ENCODE peak calls at places on chromosomes 3 and 15, in four cellular contexts. N, J, F and I are unnamed samples.
A peak's percentile ranks its signal among the peaks of the same experiment; 100 is the strongest.

GRCh38 chr3:95319921-95320494 is 1257.1 kb downstream of the NSUN3 start:
- DNase-seq in N (no peak), J (no peak), F (no peak), I (no peak)

GRCh38 chr15:70741107-70741511 is 22.2 kb downstream of the UACA start:
- DNase-seq in N (peak; percentile 96), J (no peak), F (peak; percentile 84), I (no peak)

GRCh38 chr3:135944831-135945230 is 20.7 kb upstream of the PPP2R3A start:
- DNase-seq in N (no peak), J (no peak), F (no peak), I (no peak)

GRCh38 chr3:177122183-177122856 is 75.0 kb downstream of the TBL1XR1 start:
- DNase-seq in N (no peak), J (no peak), F (no peak), I (no peak)

GRCh38 chr15:44075535-44075934 is 119.5 kb downstream of the FRMD5 start:
- DNase-seq in N (peak; percentile 50), J (no peak), F (no peak), I (no peak)

GRCh38 chr3:194132465-194133358 is 3.2 kb upstream of the HES1 start:
- DNase-seq in N (peak; percentile 16), J (no peak), F (no peak), I (no peak)

GRCh38 chr3:140277886-140278285 is 342.9 kb downstream of the CLSTN2 start:
- DNase-seq in N (no peak), J (no peak), F (no peak), I (no peak)

GRCh38 chr15:40146037-40146436 is 14.8 kb upstream of the BUB1B start:
- DNase-seq in N (peak; percentile 14), J (no peak), F (peak; percentile 36), I (no peak)

GRCh38 chr15:60297047-60297446 is 100.7 kb downstream of the ANXA2 start:
- DNase-seq in N (no peak), J (no peak), F (no peak), I (no peak)

GRCh38 chr3:12139111-12139511 is 19.6 kb downstream of the TIMP4 start:
- DNase-seq in N (peak; percentile 86), J (no peak), F (no peak), I (no peak)

GRCh38 chr15:71136159-71137137 is 21.2 kb downstream of the THSD4 start:
- DNase-seq in N (peak; percentile 93), J (no peak), F (peak; percentile 59), I (no peak)

GRCh38 chr3:29494305-29495036 is 213.6 kb downstream of the RBMS3 start:
- DNase-seq in N (peak; percentile 57), J (no peak), F (no peak), I (no peak)

GRCh38 chr3:1082024-1082633 is 10.7 kb upstream of the CNTN6 start:
- DNase-seq in N (peak; percentile 48), J (no peak), F (no peak), I (no peak)

GRCh38 chr15:43441316-43441715 is 51.6 kb downstream of the TP53BP1 start:
- DNase-seq in N (peak; percentile 59), J (peak; percentile 59), F (no peak), I (no peak)

GRCh38 chr3:13494463-13495350 is 14.6 kb downstream of the HDAC11 start:
- DNase-seq in N (peak; percentile 50), J (peak; percentile 17), F (no peak), I (no peak)

GRCh38 chr3:146157325-146158060 is 3.5 kb downstream of the PLOD2 start:
- DNase-seq in N (no peak), J (no peak), F (no peak), I (no peak)

GRCh38 chr3:158801200-158801599 is 654 bp upstream of the MFSD1 start:
- DNase-seq in N (peak; percentile 34), J (peak; percentile 9), F (no peak), I (no peak)

GRCh38 chr3:103919327-103919726 is 1447.4 kb upstream of the ALCAM start:
- DNase-seq in N (no peak), J (no peak), F (no peak), I (no peak)

GRCh38 chr3:45962033-45962432 is 18.8 kb downstream of the CXCR6 start:
- DNase-seq in N (no peak), J (peak; percentile 28), F (no peak), I (no peak)

GRCh38 chr3:37024092-37024491 is 30.8 kb downstream of the MLH1 start:
- DNase-seq in N (peak; percentile 30), J (peak; percentile 39), F (no peak), I (no peak)

GRCh38 chr15:28950916-28951315 is 65.1 kb downstream of the APBA2 start:
- DNase-seq in N (no peak), J (no peak), F (no peak), I (no peak)

GRCh38 chr3:127212231-127212630 is 19.3 kb downstream of the PRR23E start:
- DNase-seq in N (no peak), J (no peak), F (no peak), I (no peak)

GRCh38 chr3:177210744-177211502 is 13.6 kb upstream of the TBL1XR1 start:
- DNase-seq in N (no peak), J (no peak), F (no peak), I (no peak)

GRCh38 chr3:88149146-88149515 is 628 bp upstream of the C3orf38 start:
- DNase-seq in N (no peak), J (no peak), F (peak; percentile 70), I (no peak)

GRCh38 chr3:182233957-182234356 is 522.2 kb downstream of the SOX2 start:
- DNase-seq in N (no peak), J (no peak), F (no peak), I (no peak)

GRCh38 chr3:39637807-39638206 is 170.3 kb downstream of the MOBP start:
- DNase-seq in N (peak; percentile 32), J (peak; percentile 30), F (no peak), I (no peak)

GRCh38 chr3:157532529-157533297 is 29.5 kb upstream of the VEPH1 start:
- DNase-seq in N (peak; percentile 96), J (peak; percentile 41), F (no peak), I (no peak)

GRCh38 chr15:51277085-51277484 is 61.3 kb downstream of the CYP19A1 start:
- DNase-seq in N (no peak), J (no peak), F (no peak), I (no peak)

GRCh38 chr3:65481085-65481484 is 557.6 kb downstream of the MAGI1 start:
- DNase-seq in N (no peak), J (no peak), F (no peak), I (no peak)
- H3K9me3 ChIP-seq in N (no peaks in the 10 kb centered on the region), J (no peaks in the 10 kb centered on the region), F (no peaks in the 10 kb centered on the region), I (no peaks in the 10 kb centered on the region)

GRCh38 chr3:71254658-71255057 is 328.9 kb downstream of the FOXP1 start:
- DNase-seq in N (peak; percentile 82), J (no peak), F (no peak), I (no peak)

GRCh38 chr3:71253169-71253568 is 330.4 kb downstream of the FOXP1 start:
- DNase-seq in N (no peak), J (no peak), F (no peak), I (no peak)

GRCh38 chr3:71255498-71255897 is 328.0 kb downstream of the FOXP1 start:
- DNase-seq in N (no peak), J (no peak), F (no peak), I (no peak)

GRCh38 chr3:71252466-71252865 is 331.1 kb downstream of the FOXP1 start:
- DNase-seq in N (peak; percentile 37), J (no peak), F (no peak), I (peak; percentile 7)

GRCh38 chr3:71254251-71254650 is 329.3 kb downstream of the FOXP1 start:
- DNase-seq in N (peak; percentile 41), J (no peak), F (no peak), I (no peak)
- H3K4me3 ChIP-seq in N (no peak overlapping the region), J (no peak overlapping the region), F (no peak overlapping the region), I (no peak overlapping the region)

GRCh38 chr3:141486735-141487418 is at the start of gene RASA2:
- DNase-seq in N (peak; percentile 87), J (peak; percentile 83), F (peak; percentile 62), I (peak; percentile 78)

GRCh38 chr3:141485578-141486415 is 1.0 kb upstream of the RASA2 start:
- DNase-seq in N (peak; percentile 69), J (peak; percentile 52), F (no peak), I (no peak)

GRCh38 chr3:141486416-141486734 is 452 bp upstream of the RASA2 start:
- DNase-seq in N (no peak), J (no peak), F (no peak), I (no peak)

GRCh38 chr3:141482250-141482937 is 4.4 kb upstream of the RASA2 start:
- DNase-seq in N (peak; percentile 83), J (no peak), F (no peak), I (no peak)

GRCh38 chr3:141484701-141485287 is 2.0 kb upstream of the RASA2 start:
- DNase-seq in N (no peak), J (no peak), F (no peak), I (no peak)
- H3K4me1 ChIP-seq in N (peaks cover 21% of the 10 kb centered on the region), J (peaks cover 33% of the 10 kb centered on the region), F (no peaks in the 10 kb centered on the region), I (peaks cover 36% of the 10 kb centered on the region)

GRCh38 chr3:120432105-120432860 is 18.5 kb downstream of the FSTL1 start:
- DNase-seq in N (peak; percentile 96), J (no peak), F (no peak), I (no peak)

GRCh38 chr3:120427201-120427600 is 23.6 kb downstream of the FSTL1 start:
- DNase-seq in N (no peak), J (no peak), F (no peak), I (no peak)

GRCh38 chr3:120425877-120426276 is 24.9 kb downstream of the FSTL1 start:
- DNase-seq in N (peak; percentile 96), J (no peak), F (no peak), I (no peak)

GRCh38 chr3:120429921-120430361 is 20.9 kb downstream of the FSTL1 start:
- DNase-seq in N (no peak), J (no peak), F (no peak), I (no peak)

DNA sequence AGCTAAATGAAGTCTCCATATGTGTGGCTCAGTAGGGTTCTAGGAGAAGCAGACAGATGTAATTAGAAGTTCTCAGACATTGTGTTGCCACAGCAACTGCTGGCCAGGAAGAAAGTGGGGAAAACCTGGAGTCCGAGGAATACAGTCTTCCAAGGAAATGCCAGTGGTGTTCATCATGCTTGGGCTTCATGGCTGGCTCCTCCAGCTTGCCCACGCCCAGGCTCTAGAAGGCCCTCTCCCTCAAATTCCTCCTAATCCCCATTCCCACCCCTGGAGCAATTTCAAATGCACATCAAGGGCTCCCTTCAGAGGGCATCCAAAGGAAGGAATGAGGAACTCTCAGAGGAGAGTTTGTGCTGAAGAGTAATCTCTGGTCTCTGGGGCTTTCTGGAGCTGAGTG is 21.9 kb downstream of the FSTL1 start:
- DNase-seq in N (no peak), J (no peak), F (no peak), I (no peak)
- H3K9me3 ChIP-seq in N (no peaks in the 10 kb centered on the region), J (no peaks in the 10 kb centered on the region), F (no peaks in the 10 kb centered on the region), I (no peaks in the 10 kb centered on the region)

DNA sequence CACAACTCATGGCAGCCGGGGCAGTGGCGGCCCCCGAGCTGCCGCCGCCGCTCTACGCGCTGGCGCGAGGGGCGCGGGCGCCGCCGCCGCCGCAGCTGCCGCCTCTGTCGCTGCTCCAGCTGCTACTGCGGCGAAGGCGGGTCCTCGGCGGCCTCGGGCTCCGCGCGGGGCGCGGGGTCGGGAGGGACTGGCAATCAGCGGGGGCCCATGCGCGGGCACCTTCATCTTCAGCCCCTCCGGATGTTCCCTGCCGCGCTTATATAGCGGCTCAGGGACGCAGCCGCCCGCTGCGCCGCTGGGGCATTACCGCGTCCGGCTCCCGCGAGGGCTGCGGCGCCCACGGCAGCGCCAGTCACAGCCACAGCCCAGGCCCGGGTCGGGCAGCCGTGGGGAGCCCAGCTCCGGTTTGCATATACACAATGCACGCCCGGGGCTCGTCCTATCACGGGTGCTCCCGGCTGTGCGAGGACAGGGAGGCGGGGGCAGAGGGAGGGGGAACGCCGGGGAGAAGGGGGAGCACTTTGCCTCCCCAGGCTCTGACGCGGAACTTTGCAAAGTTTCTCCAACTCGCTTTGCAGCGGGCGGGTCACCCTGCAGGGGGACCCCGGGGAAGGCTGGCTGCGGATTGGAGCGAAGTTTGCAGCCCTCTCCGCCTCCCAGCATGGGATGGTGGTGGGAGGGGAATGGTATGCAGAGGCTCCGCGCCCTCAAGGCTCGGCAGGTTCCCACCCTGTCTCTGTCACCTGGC is at the start of gene VGLL3:
- DNase-seq in N (peak; percentile 94), J (peak; percentile 1), F (peak; percentile 84), I (no peak)
- H3K4me3 ChIP-seq in N (peak within 1 kb of the TSS; percentile 65), J (no peak within 1 kb of the TSS), F (peak within 1 kb of the TSS; percentile 68), I (no peak within 1 kb of the TSS)